ENCODE peak calls at places on chromosome 15, in four cellular contexts. O, U, I and M are unnamed samples.

GRCh38 chr15:46576611-46577010 is 941.8 kb downstream of the SQOR start:
- DNase-seq in U (no peak), I (no peak), O (no peak), M (no peak)

GRCh38 chr15:85403745-85404144 is 23.3 kb downstream of the AKAP13 start:
- DNase-seq in O (no peak), U (no peak), I (no peak), M (no peak)

GRCh38 chr15:34241376-34242350 is 16.8 kb downstream of the EMC4 start:
- DNase-seq in O (peak), U (no peak), I (no peak), M (peak)

GRCh38 chr15:77493324-77493907 is 72.7 kb downstream of the HMG20A start:
- DNase-seq in O (no peak), I (no peak), U (no peak), M (peak)

GRCh38 chr15:96342611-96343528 is 12.4 kb downstream of the NR2F2 start:
- DNase-seq in U (no peak), O (no peak), I (no peak), M (no peak)

GRCh38 chr15:72306211-72306785 is 13.7 kb downstream of the CELF6 start:
- DNase-seq in O (no peak), U (no peak), I (no peak), M (no peak)

GRCh38 chr15:75620776-75621536 is 4.6 kb downstream of the SNUPN start:
- DNase-seq in O (no peak), I (no peak), U (peak), M (no peak)

GRCh38 chr15:100869151-100869999 is 10.3 kb upstream of the ALDH1A3 start:
- DNase-seq in U (no peak), I (no peak), O (no peak), M (no peak)

GRCh38 chr15:82621970-82622369 is 25.2 kb downstream of the CPEB1 start:
- DNase-seq in I (no peak), U (no peak), O (no peak), M (no peak)

GRCh38 chr15:74375303-74375693 is 7.9 kb upstream of the CYP11A1 start:
- DNase-seq in I (peak), O (peak), U (peak), M (peak)

GRCh38 chr15:99704444-99704838 is 28.8 kb downstream of the LYSMD4 start:
- DNase-seq in U (no peak), O (peak), I (no peak), M (peak)

GRCh38 chr15:74870496-74871213 is 2.5 kb downstream of the SCAMP2 start:
- DNase-seq in O (no peak), U (peak), I (no peak), M (no peak)

GRCh38 chr15:100734606-100735005 is 132.2 kb downstream of the ASB7 start:
- DNase-seq in O (no peak), U (no peak), I (no peak), M (no peak)

GRCh38 chr15:85716261-85716660 is 78.5 kb downstream of the KLHL25 start:
- DNase-seq in U (no peak), O (no peak), I (no peak), M (no peak)

GRCh38 chr15:68615301-68615700 is 36.5 kb downstream of the CORO2B start:
- DNase-seq in U (no peak), I (no peak), O (no peak), M (no peak)

GRCh38 chr15:60580650-60581415 is 101.9 kb upstream of the ICE2 start:
- DNase-seq in O (no peak), U (no peak), I (no peak), M (no peak)

GRCh38 chr15:96307856-96308394 is 22.6 kb upstream of the NR2F2 start:
- DNase-seq in U (no peak), O (no peak), I (no peak), M (no peak)

GRCh38 chr15:67854358-67854757 is 14.5 kb upstream of the RNU6-1 start:
- DNase-seq in I (no peak), O (no peak), U (no peak), M (no peak)

GRCh38 chr15:72796515-72797337 is 13.2 kb upstream of the ADPGK start:
- DNase-seq in O (no peak), I (no peak), U (no peak), M (peak)

GRCh38 chr15:78414608-78415250 is 23.3 kb upstream of the IREB2 start:
- DNase-seq in I (no peak), U (no peak), O (no peak), M (no peak)

GRCh38 chr15:85443593-85444328 is 63.4 kb downstream of the AKAP13 start:
- DNase-seq in O (no peak), I (no peak), U (no peak), M (no peak)